ENCODE peak calls at places on chromosome 6, in six cellular contexts. K, E, N, G, L and I are unnamed samples.

GRCh38 chr6:161027385-161027784 is 35.8 kb downstream of the MAP3K4 start:
- DNase-seq in E (no peak), N (no peak), G (no peak), L (no peak), K (no peak), I (no peak)

GRCh38 chr6:21396313-21396712 is 197.2 kb upstream of the SOX4 start:
- DNase-seq in G (no peak), L (no peak), E (no peak), K (peak; percentile 91), N (peak; percentile 69), I (no peak)

GRCh38 chr6:116385462-116385807 is 14.7 kb downstream of the DSE start:
- DNase-seq in N (peak; percentile 56), L (no peak), E (no peak), G (peak; percentile 17), K (peak; percentile 89), I (no peak)

GRCh38 chr6:29532320-29532951 is 27.1 kb downstream of the UBD start:
- DNase-seq in L (no peak), E (no peak), K (no peak), N (no peak), G (no peak), I (peak; percentile 19)

GRCh38 chr6:166862287-166862977 is 93.9 kb downstream of the RNASET2 start:
- DNase-seq in N (peak; percentile 5), E (peak; percentile 31), G (peak; percentile 39), K (peak; percentile 2), L (no peak), I (no peak)

GRCh38 chr6:73742433-73742832 is 46.4 kb downstream of the CD109 start:
- DNase-seq in L (no peak), N (no peak), E (no peak), G (no peak), K (no peak), I (no peak)

GRCh38 chr6:100171533-100172321 is 177.7 kb upstream of the MCHR2 start:
- DNase-seq in E (no peak), L (no peak), N (peak; percentile 52), G (no peak), K (peak; percentile 92), I (no peak)

GRCh38 chr6:137870744-137871247 is 3.7 kb downstream of the TNFAIP3 start:
- DNase-seq in E (no peak), G (no peak), N (no peak), K (no peak), L (peak; percentile 39), I (no peak)

GRCh38 chr6:41161851-41162552 is 914 bp downstream of the TREM2 start:
- DNase-seq in G (no peak), N (no peak), K (no peak), L (no peak), E (no peak), I (no peak)
- H3K4me3 ChIP-seq in G (peak overlapping the region; percentile 30), N (no peak overlapping the region), K (no peak overlapping the region), L (no peak overlapping the region), E (no peak overlapping the region), I (no peak overlapping the region)

DNA sequence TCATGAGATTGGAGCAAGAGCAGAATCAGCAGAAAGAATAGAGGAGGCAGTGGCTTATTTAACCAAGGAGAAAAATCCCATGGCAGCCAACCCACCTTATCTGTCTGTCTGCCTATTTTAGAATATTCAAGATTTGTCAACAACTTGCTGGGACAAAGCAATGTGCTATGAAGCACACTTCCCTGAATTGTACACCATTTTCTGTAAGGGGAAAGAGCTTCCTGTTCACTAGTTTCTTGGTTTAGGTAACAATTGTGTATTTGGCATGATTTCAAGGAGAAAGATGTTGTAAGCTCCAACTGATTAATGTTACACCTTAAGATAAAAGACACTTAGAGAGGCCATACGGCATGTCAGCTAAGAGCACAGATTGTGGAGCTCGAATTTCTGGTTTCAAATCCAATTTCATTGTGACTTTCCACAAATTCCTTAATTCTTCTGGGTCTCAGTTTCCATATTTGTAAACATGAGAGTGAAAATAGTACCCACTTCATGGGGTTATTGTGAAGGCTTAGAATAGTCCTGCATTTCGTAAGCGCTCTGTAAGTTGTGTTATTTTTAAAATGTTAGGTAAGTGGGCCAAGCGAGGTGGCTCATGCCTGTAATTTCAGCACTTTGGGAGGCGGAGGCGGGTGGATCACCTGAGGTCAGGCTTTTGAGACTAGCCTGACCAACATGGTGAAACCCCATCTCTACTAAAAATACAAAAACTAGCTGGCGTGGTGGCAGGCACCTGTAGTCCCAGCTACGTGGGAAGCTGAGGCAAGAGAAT is 4.8 kb upstream of the MUC22 start:
- DNase-seq in L (no peak), N (no peak), K (no peak), E (no peak), G (peak; percentile 26), I (peak; percentile 33)
- H3K27ac ChIP-seq in L (no peak overlapping the region), N (peak overlapping the region; percentile 31), K (no peak overlapping the region), E (peak overlapping the region; percentile 52), G (peak overlapping the region; percentile 70), I (no peak overlapping the region)

GRCh38 chr6:113873043-113873667 is 16.0 kb downstream of the MARCKS start:
- DNase-seq in E (peak; percentile 47), L (peak; percentile 51), N (no peak), G (peak; percentile 12), K (no peak), I (peak; percentile 40)
- H3K4me3 ChIP-seq in E (peak overlapping the region; percentile 22), L (no peak overlapping the region), N (no peak overlapping the region), G (peak overlapping the region; percentile 38), K (no peak overlapping the region), I (peak overlapping the region; percentile 33)

DNA sequence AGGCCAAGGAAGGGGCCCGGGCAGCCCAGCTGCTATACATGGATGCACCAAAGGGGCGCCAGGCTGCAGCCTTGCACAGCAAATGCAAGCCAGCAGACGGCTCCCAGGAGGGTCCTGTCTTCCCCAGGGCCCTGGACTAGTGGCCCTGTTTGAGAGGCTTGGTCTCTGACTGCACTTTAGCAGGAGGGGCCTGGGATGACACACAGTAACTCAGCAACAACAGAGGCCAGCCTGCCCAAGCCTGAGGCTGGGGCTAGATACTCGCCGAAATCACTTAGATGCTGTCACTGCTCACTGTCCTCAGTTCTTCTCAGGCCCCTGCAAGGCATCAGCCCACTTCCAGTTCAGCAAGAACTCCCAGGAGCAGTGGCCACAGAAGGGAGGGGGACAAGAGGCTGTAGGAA is 73.5 kb downstream of the TRAM2 start:
- DNase-seq in L (no peak), N (no peak), E (no peak), G (no peak), K (no peak), I (no peak)
- H3K27ac ChIP-seq in L (no peak overlapping the region), N (peak overlapping the region; percentile 38), E (peak overlapping the region; percentile 58), G (peak overlapping the region; percentile 79), K (peak overlapping the region; percentile 85), I (peak overlapping the region; percentile 85)

GRCh38 chr6:16711551-16712249 is 49.6 kb downstream of the ATXN1 start:
- DNase-seq in K (no peak), N (peak; percentile 18), G (no peak), E (no peak), L (no peak), I (no peak)
- H3K4me3 ChIP-seq in K (no peak overlapping the region), N (no peak overlapping the region), G (peak overlapping the region; percentile 40), E (no peak overlapping the region), L (no peak overlapping the region), I (no peak overlapping the region)